ENCODE peak calls at places on chromosomes 3 and 15, in eight cellular contexts. One of them, this sample, is unnamed. For H3K4me1, the result is how much of the 10 kb centered on the place peaks cover.

GRCh38 chr3:23389686-23390085 is 186.6 kb downstream of the UBE2E2 start:
- DNase-seq in astrocyte: no peak
- DNase-seq in tibial artery: no peak
- DNase-seq in endodermal cell: no peak
- DNase-seq in breast epithelium: no peak
- DNase-seq in IMR-90: no peak
- DNase-seq in body of pancreas: no peak
- DNase-seq in A549: no peak
- DNase-seq in this sample: no peak

GRCh38 chr3:12758025-12758830 is 831 bp downstream of the TMEM40 start:
- DNase-seq in astrocyte: peak
- DNase-seq in tibial artery: no peak
- DNase-seq in endodermal cell: peak
- DNase-seq in breast epithelium: peak
- DNase-seq in IMR-90: peak
- DNase-seq in body of pancreas: peak
- DNase-seq in A549: no peak
- DNase-seq in this sample: peak

GRCh38 chr3:25690768-25691548 is 26.3 kb upstream of the TOP2B start:
- DNase-seq in astrocyte: no peak
- DNase-seq in tibial artery: no peak
- DNase-seq in endodermal cell: no peak
- DNase-seq in breast epithelium: no peak
- DNase-seq in IMR-90: no peak
- DNase-seq in body of pancreas: no peak
- DNase-seq in A549: no peak
- DNase-seq in this sample: no peak

GRCh38 chr3:131543714-131544113 is 40.9 kb upstream of the MRPL3 start:
- DNase-seq in astrocyte: peak
- DNase-seq in tibial artery: no peak
- DNase-seq in endodermal cell: no peak
- DNase-seq in breast epithelium: peak
- DNase-seq in IMR-90: peak
- DNase-seq in body of pancreas: peak
- DNase-seq in A549: no peak
- DNase-seq in this sample: peak

GRCh38 chr15:88335074-88335473 is 78.5 kb upstream of the NTRK3 start:
- DNase-seq in astrocyte: no peak
- DNase-seq in tibial artery: no peak
- DNase-seq in endodermal cell: no peak
- DNase-seq in breast epithelium: no peak
- DNase-seq in IMR-90: no peak
- DNase-seq in body of pancreas: no peak
- DNase-seq in A549: no peak
- DNase-seq in this sample: no peak

GRCh38 chr3:32430900-32431299 is 39.2 kb downstream of the CMTM7 start:
- DNase-seq in astrocyte: no peak
- DNase-seq in tibial artery: no peak
- DNase-seq in endodermal cell: no peak
- DNase-seq in breast epithelium: no peak
- DNase-seq in IMR-90: no peak
- DNase-seq in body of pancreas: no peak
- DNase-seq in A549: no peak
- DNase-seq in this sample: no peak

GRCh38 chr3:114214542-114215341 is 22.6 kb downstream of the ZNF80 start:
- DNase-seq in astrocyte: no peak
- DNase-seq in tibial artery: no peak
- DNase-seq in endodermal cell: peak
- DNase-seq in breast epithelium: no peak
- DNase-seq in IMR-90: no peak
- DNase-seq in body of pancreas: no peak
- DNase-seq in A549: no peak
- DNase-seq in this sample: no peak

GRCh38 chr3:39180546-39181346 is 11.6 kb downstream of the XIRP1 start:
- DNase-seq in astrocyte: peak
- DNase-seq in tibial artery: peak
- DNase-seq in endodermal cell: peak
- DNase-seq in breast epithelium: peak
- DNase-seq in IMR-90: peak
- DNase-seq in body of pancreas: peak
- DNase-seq in A549: peak
- DNase-seq in this sample: peak

GRCh38 chr3:59245879-59246501 is 196.2 kb upstream of the CFAP20DC start:
- DNase-seq in astrocyte: peak
- DNase-seq in tibial artery: no peak
- DNase-seq in endodermal cell: no peak
- DNase-seq in breast epithelium: no peak
- DNase-seq in IMR-90: peak
- DNase-seq in body of pancreas: no peak
- DNase-seq in A549: no peak
- DNase-seq in this sample: peak

DNA sequence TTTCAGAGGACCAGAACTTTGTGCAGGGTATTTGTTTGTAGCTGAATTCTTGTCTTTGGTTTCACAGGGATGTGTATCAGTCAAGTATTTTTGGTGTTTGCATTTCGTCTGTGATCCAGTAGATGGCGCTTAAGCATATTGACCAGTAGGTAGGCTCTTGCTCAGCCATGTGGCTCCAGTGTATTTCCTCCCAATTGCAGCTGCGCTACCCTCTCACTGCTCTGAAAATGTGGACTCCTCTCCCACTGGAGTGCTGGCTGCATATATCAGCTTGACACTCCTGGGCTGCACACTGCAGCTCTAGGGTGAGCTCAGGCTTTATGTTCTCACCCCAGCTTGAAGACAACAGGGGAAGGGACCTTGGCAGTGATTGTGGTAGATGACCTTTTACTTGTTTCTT is 1264.3 kb upstream of the ALCAM start:
- DNase-seq in astrocyte: peak
- DNase-seq in tibial artery: no peak
- DNase-seq in endodermal cell: peak
- DNase-seq in breast epithelium: no peak
- DNase-seq in IMR-90: peak
- DNase-seq in body of pancreas: peak
- DNase-seq in A549: peak
- DNase-seq in this sample: peak
- TF ChIP-seq CTCF in astrocyte: peak
- TF ChIP-seq CTCF in tibial artery: peak
- TF ChIP-seq CTCF in endodermal cell: peak
- TF ChIP-seq CTCF in breast epithelium: peak
- TF ChIP-seq CTCF in IMR-90: peak
- TF ChIP-seq CTCF in body of pancreas: peak
- TF ChIP-seq CTCF in A549: peak
- TF ChIP-seq CTCF in this sample: peak

GRCh38 chr15:82807920-82808633 is 1.4 kb upstream of the WHAMM start:
- DNase-seq in astrocyte: no peak
- DNase-seq in tibial artery: no peak
- DNase-seq in endodermal cell: no peak
- DNase-seq in breast epithelium: no peak
- DNase-seq in IMR-90: no peak
- DNase-seq in body of pancreas: no peak
- DNase-seq in A549: no peak
- DNase-seq in this sample: no peak
- H3K4me1 ChIP-seq in astrocyte: under half
- H3K4me1 ChIP-seq in tibial artery: under half
- H3K4me1 ChIP-seq in endodermal cell: under half
- H3K4me1 ChIP-seq in breast epithelium: under half
- H3K4me1 ChIP-seq in IMR-90: under half
- H3K4me1 ChIP-seq in body of pancreas: under half
- H3K4me1 ChIP-seq in A549: under half
- H3K4me1 ChIP-seq in this sample: under half

GRCh38 chr3:17761563-17761962 is 19.1 kb upstream of the TBC1D5 start:
- DNase-seq in astrocyte: no peak
- DNase-seq in tibial artery: no peak
- DNase-seq in endodermal cell: no peak
- DNase-seq in breast epithelium: no peak
- DNase-seq in IMR-90: no peak
- DNase-seq in body of pancreas: no peak
- DNase-seq in A549: no peak
- DNase-seq in this sample: no peak

GRCh38 chr3:17770682-17771081 is 28.3 kb upstream of the TBC1D5 start:
- DNase-seq in astrocyte: no peak
- DNase-seq in tibial artery: no peak
- DNase-seq in endodermal cell: no peak
- DNase-seq in breast epithelium: no peak
- DNase-seq in IMR-90: no peak
- DNase-seq in body of pancreas: no peak
- DNase-seq in A549: no peak
- DNase-seq in this sample: no peak

GRCh38 chr3:17771177-17772048 is 29.0 kb upstream of the TBC1D5 start:
- DNase-seq in astrocyte: no peak
- DNase-seq in tibial artery: no peak
- DNase-seq in endodermal cell: no peak
- DNase-seq in breast epithelium: no peak
- DNase-seq in IMR-90: no peak
- DNase-seq in body of pancreas: no peak
- DNase-seq in A549: no peak
- DNase-seq in this sample: no peak

DNA sequence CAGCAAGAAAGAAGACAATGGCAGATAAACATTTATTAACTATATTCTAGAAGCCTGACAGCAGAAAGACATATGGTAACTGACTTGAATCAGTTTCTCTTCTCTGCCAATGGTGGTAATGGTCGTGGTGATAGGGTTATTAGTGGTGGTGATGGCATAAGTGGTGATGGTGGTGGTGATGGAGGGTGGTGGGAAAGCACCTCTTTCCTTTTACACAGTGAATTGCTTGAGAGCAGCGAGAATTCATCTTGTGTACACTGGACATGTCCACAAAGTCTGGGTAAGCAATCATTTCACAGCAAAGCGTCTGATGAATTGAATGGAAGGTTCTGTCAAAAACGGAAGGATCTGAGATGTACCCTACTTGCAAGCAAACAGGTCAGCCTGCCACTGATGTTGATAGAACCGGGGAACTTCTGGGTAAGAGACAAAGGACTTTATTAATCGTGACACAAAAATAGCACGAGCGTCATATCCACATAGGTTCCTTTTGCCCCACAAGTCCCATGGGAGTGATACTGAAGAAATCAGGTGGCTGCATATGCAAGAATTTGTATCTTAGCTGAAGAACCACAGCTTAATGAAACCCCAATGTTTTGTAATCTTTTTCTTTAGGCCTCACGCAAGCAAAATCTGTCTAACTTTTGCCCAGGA is 23.5 kb upstream of the TBC1D5 start:
- DNase-seq in astrocyte: no peak
- DNase-seq in tibial artery: no peak
- DNase-seq in endodermal cell: no peak
- DNase-seq in breast epithelium: no peak
- DNase-seq in IMR-90: no peak
- DNase-seq in body of pancreas: no peak
- DNase-seq in A549: no peak
- DNase-seq in this sample: no peak
- H3K27ac ChIP-seq in astrocyte: no peak
- H3K27ac ChIP-seq in tibial artery: no peak
- H3K27ac ChIP-seq in endodermal cell: no peak
- H3K27ac ChIP-seq in breast epithelium: no peak
- H3K27ac ChIP-seq in IMR-90: no peak
- H3K27ac ChIP-seq in body of pancreas: no peak
- H3K27ac ChIP-seq in A549: no peak
- H3K27ac ChIP-seq in this sample: no peak

DNA sequence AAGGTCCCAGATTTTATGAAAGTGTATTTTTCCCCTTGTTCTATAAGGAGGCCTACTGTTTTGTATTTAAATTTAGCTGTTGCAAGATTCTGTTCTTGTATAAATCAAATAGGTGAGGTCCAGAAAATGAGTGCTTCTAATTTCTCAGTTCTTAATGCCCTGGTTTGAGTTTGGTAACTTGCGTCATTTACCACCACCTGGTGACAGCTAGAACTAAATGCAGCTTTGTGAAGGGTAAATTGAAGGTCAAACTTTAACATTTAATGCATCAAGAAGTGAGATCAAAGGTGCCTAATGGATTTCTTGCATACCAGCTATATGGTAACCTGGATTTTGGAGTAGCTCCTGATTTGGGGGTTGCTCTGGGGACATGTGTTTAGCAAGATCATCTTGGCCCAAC is 50.7 kb upstream of the POLR2M start:
- DNase-seq in astrocyte: no peak
- DNase-seq in tibial artery: no peak
- DNase-seq in endodermal cell: no peak
- DNase-seq in breast epithelium: no peak
- DNase-seq in IMR-90: no peak
- DNase-seq in body of pancreas: no peak
- DNase-seq in A549: no peak
- DNase-seq in this sample: no peak
- TF ChIP-seq CTCF in astrocyte: no peak
- TF ChIP-seq CTCF in tibial artery: no peak
- TF ChIP-seq CTCF in endodermal cell: peak
- TF ChIP-seq CTCF in breast epithelium: no peak
- TF ChIP-seq CTCF in IMR-90: no peak
- TF ChIP-seq CTCF in body of pancreas: no peak
- TF ChIP-seq CTCF in A549: no peak
- TF ChIP-seq CTCF in this sample: no peak

GRCh38 chr3:134363381-134363755 is 10.9 kb downstream of the AMOTL2 start:
- DNase-seq in astrocyte: no peak
- DNase-seq in tibial artery: peak
- DNase-seq in endodermal cell: no peak
- DNase-seq in breast epithelium: no peak
- DNase-seq in IMR-90: no peak
- DNase-seq in body of pancreas: no peak
- DNase-seq in A549: no peak
- DNase-seq in this sample: no peak
- H3K4me1 ChIP-seq in astrocyte: half or more
- H3K4me1 ChIP-seq in tibial artery: half or more
- H3K4me1 ChIP-seq in endodermal cell: half or more
- H3K4me1 ChIP-seq in breast epithelium: under half
- H3K4me1 ChIP-seq in IMR-90: half or more
- H3K4me1 ChIP-seq in body of pancreas: half or more
- H3K4me1 ChIP-seq in A549: half or more
- H3K4me1 ChIP-seq in this sample: half or more

GRCh38 chr15:65377105-65377975 is 462 bp downstream of the IGDCC3 start:
- DNase-seq in astrocyte: peak
- DNase-seq in tibial artery: no peak
- DNase-seq in endodermal cell: peak
- DNase-seq in breast epithelium: no peak
- DNase-seq in IMR-90: no peak
- DNase-seq in body of pancreas: no peak
- DNase-seq in A549: peak
- DNase-seq in this sample: no peak
- H3K27ac ChIP-seq in astrocyte: no peak
- H3K27ac ChIP-seq in tibial artery: no peak
- H3K27ac ChIP-seq in endodermal cell: peak
- H3K27ac ChIP-seq in breast epithelium: no peak
- H3K27ac ChIP-seq in IMR-90: no peak
- H3K27ac ChIP-seq in body of pancreas: no peak
- H3K27ac ChIP-seq in A549: peak
- H3K27ac ChIP-seq in this sample: no peak